ENCODE peak calls at places on chromosome 5, in seven cellular contexts. U is hepatocyte; G is astrocyte of the spinal cord; B is fibroblast of lung; V is CD8-positive, alpha-beta T cell; Y is psoas muscle; F is BJ. I is an unnamed sample.

GRCh38 chr5:61229416-61229815 is 67.1 kb upstream of the SMIM15 start:
- DNase-seq in U (no peak), G (no peak), B (no peak), V (no peak), Y (no peak), F (no peak), I (no peak)

GRCh38 chr5:54626407-54626806 is 108.8 kb downstream of the SNX18 start:
- DNase-seq in U (no peak), G (no peak), B (no peak), V (no peak), Y (no peak), F (no peak), I (no peak)

GRCh38 chr5:18771097-18771610 is 1136.9 kb downstream of the TAF11L14 start:
- DNase-seq in U (no peak), G (no peak), B (no peak), V (no peak), Y (no peak), F (no peak), I (no peak)

GRCh38 chr5:83476470-83476817 is 4.9 kb downstream of the VCAN start:
- DNase-seq in U (no peak), G (no peak), B (no peak), V (no peak), Y (no peak), F (no peak), I (no peak)

GRCh38 chr5:31008231-31008630 is 185.3 kb upstream of the CDH6 start:
- DNase-seq in U (no peak), G (peak), B (no peak), V (no peak), Y (no peak), F (no peak), I (no peak)

GRCh38 chr5:178108966-178109365 is 4.4 kb upstream of the N4BP3 start:
- DNase-seq in U (no peak), G (no peak), B (no peak), V (no peak), Y (no peak), F (no peak), I (no peak)

GRCh38 chr5:110354341-110354740 is 372.1 kb downstream of the TMEM232 start:
- DNase-seq in U (no peak), G (peak), B (peak), V (no peak), Y (no peak), F (no peak), I (peak)

GRCh38 chr5:169745441-169746146 is 108.5 kb downstream of the DOCK2 start:
- DNase-seq in U (no peak), G (peak), B (peak), V (no peak), Y (no peak), F (peak), I (peak)

GRCh38 chr5:97297063-97297715 is 114.1 kb upstream of the RIOK2 start:
- DNase-seq in U (peak), G (no peak), B (peak), V (no peak), Y (no peak), F (no peak), I (peak)

GRCh38 chr5:94983861-94984535 is 300.9 kb downstream of the MCTP1 start:
- DNase-seq in U (no peak), G (peak), B (peak), V (no peak), Y (no peak), F (peak), I (peak)

GRCh38 chr5:82351754-82352145 is 73.6 kb upstream of the RPS23 start:
- DNase-seq in U (peak), G (peak), B (peak), V (no peak), Y (no peak), F (no peak), I (peak)

GRCh38 chr5:17105744-17106450 is 111.5 kb upstream of the BASP1 start:
- DNase-seq in U (peak), G (peak), B (peak), V (no peak), Y (peak), F (peak), I (peak)

GRCh38 chr5:56735845-56736641 is 79.3 kb upstream of the MAP3K1 start:
- DNase-seq in U (no peak), G (no peak), B (no peak), V (no peak), Y (no peak), F (no peak), I (no peak)

DNA sequence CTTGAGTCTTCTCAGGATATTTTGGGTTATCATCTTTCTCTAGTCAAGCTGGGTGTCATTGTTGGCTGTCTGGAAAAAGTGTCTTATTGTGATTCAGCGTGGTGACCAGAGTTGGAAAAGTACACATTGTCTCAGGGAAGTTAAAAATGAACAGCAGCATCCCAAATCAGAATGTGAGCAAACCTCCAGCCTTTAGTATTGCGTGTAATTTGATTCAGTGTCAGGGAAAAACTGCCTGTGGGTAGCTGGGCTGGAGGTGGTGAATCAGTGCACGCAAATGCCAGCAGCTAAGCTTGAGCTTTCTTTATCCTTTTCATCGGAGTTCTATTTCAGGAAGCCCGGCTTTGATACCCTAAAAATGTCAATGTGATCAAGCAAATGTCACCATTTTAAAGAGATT is 25.9 kb upstream of the C5orf47 start:
- DNase-seq in U (no peak), G (peak), B (peak), V (no peak), Y (no peak), F (peak), I (peak)
- H3K4me3 ChIP-seq in U (peak), G (peak), B (no peak), V (no peak), Y (peak), F (peak), I (no peak)

GRCh38 chr5:67393211-67393610 is 196.6 kb upstream of the CD180 start:
- DNase-seq in U (no peak), G (no peak), B (no peak), V (no peak), Y (no peak), F (no peak), I (no peak)

GRCh38 chr5:67400752-67401151 is 204.2 kb upstream of the CD180 start:
- DNase-seq in U (no peak), G (peak), B (peak), V (no peak), Y (no peak), F (no peak), I (peak)

GRCh38 chr5:67401166-67401565 is 204.6 kb upstream of the CD180 start:
- DNase-seq in U (no peak), G (no peak), B (no peak), V (no peak), Y (no peak), F (no peak), I (no peak)

GRCh38 chr5:67396975-67397374 is 200.4 kb upstream of the CD180 start:
- DNase-seq in U (no peak), G (no peak), B (no peak), V (no peak), Y (no peak), F (no peak), I (no peak)

GRCh38 chr5:67395790-67396418 is 199.3 kb upstream of the CD180 start:
- DNase-seq in U (no peak), G (no peak), B (peak), V (no peak), Y (no peak), F (no peak), I (peak)
- TF ChIP-seq CTCF in U (no peak), G (no peak), B (no peak), V (no peak), Y (peak), F (no peak), I (no peak)

GRCh38 chr5:43036409-43036808 is 3.7 kb downstream of the ANXA2R start:
- DNase-seq in U (no peak), G (no peak), B (no peak), V (no peak), Y (no peak), F (no peak), I (no peak)

GRCh38 chr5:43039115-43039467 is 1.0 kb downstream of the ANXA2R start:
- DNase-seq in U (no peak), G (no peak), B (no peak), V (no peak), Y (no peak), F (no peak), I (no peak)

GRCh38 chr5:43037929-43038510 is 2.1 kb downstream of the ANXA2R start:
- DNase-seq in U (no peak), G (peak), B (peak), V (peak), Y (no peak), F (no peak), I (peak)

GRCh38 chr5:43038523-43038989 is 1.6 kb downstream of the ANXA2R start:
- DNase-seq in U (no peak), G (peak), B (peak), V (peak), Y (no peak), F (no peak), I (no peak)

GRCh38 chr5:43036856-43037711 is 3.0 kb downstream of the ANXA2R start:
- DNase-seq in U (no peak), G (peak), B (peak), V (no peak), Y (no peak), F (no peak), I (no peak)
- H3K4me3 ChIP-seq in U (no peak), G (peak), B (peak), V (peak), Y (peak), F (peak), I (no peak)

DNA sequence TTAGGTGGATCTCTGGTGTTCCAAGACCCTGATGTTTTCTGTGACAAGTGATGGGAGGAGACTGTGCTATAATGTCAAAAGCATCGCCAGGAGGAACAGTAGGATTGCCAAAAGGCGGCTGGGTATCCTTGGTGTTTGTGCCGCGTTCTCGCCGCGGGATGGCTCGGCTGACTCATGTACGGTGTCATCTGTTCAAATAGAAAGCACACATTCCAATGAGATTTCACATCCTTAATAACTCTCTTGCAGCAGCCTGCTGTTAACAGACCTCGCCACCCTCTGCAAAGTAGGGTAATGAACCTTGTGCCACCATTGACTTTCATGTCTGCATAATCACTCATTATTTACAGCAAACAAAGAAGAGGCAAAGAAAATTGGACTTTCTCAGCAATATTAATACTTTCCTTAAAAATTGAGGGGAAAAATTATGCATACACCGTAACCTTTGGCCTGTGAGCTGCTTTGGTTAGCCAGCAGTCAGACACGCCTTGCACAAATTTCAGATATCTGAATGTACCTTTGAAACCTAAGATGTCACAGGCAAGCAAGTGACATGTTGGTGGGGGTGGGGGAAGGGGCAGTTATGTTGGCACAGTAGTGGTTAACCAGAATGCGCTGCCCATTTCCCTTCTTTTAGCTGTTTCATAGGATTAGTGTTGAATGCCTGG is 289.4 kb downstream of the EFNA5 start:
- DNase-seq in U (peak), G (peak), B (peak), V (no peak), Y (peak), F (no peak), I (peak)
- TF ChIP-seq CTCF in U (no peak), G (no peak), B (no peak), V (no peak), Y (no peak), F (no peak), I (no peak)

DNA sequence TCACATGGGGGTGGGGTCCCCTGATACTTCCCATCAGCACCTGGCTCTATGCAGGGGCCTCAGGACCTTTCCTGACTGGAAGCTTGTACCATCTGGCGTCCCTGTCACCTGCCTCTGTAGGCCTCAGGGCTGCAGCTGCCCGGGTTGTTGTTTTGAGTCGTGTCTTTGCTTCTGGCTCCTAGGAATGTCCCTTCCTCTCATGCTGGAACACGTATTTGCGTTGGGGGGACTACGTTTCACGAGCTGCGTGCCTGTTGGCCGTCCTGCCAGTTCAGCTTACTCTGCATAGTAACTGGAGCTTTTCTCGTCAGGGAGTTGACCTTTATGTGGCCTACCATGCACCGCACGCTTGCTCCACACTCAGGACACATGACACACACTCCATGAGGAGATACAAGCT is 54.9 kb upstream of the IRX4 start:
- DNase-seq in U (no peak), G (no peak), B (no peak), V (no peak), Y (peak), F (no peak), I (no peak)
- H3K4me3 ChIP-seq in U (no peak), G (no peak), B (no peak), V (no peak), Y (no peak), F (no peak), I (no peak)

GRCh38 chr5:72394688-72395087 is 74.5 kb downstream of the PTCD2 start:
- DNase-seq in U (peak), G (no peak), B (peak), V (no peak), Y (no peak), F (no peak), I (peak)
- TF ChIP-seq CTCF in U (peak), G (peak), B (peak), V (no peak), Y (peak), F (peak), I (peak)